ENCODE peak calls at places on chromosomes 3 and 15, in five cellular contexts. A, I, Y, Z and G are unnamed samples.

GRCh38 chr15:60869851-60870250 is 359.3 kb downstream of the RORA start:
- DNase-seq in A (no peak), I (no peak), Y (no peak), Z (no peak), G (no peak)

GRCh38 chr15:77035584-77035983 is 35.3 kb downstream of the TSPAN3 start:
- DNase-seq in A (no peak), I (no peak), Y (no peak), Z (peak; percentile 10), G (no peak)

GRCh38 chr3:136247855-136248254 is 2.3 kb upstream of the PCCB start:
- DNase-seq in A (no peak), I (no peak), Y (no peak), Z (no peak), G (no peak)

GRCh38 chr15:68210821-68211655 is 5.9 kb upstream of the CALML4 start:
- DNase-seq in A (peak; percentile 73), I (peak; percentile 71), Y (no peak), Z (peak; percentile 63), G (peak; percentile 35)

GRCh38 chr3:198113219-198114053 is 153.4 kb downstream of the LMLN start:
- DNase-seq in A (peak; percentile 28), I (peak; percentile 63), Y (no peak), Z (peak; percentile 36), G (no peak)

GRCh38 chr15:65245096-65245849 is 34.0 kb upstream of the CILP start:
- DNase-seq in A (peak; percentile 88), I (no peak), Y (no peak), Z (peak; percentile 65), G (no peak)

GRCh38 chr3:64518950-64519349 is 168.8 kb downstream of the ADAMTS9 start:
- DNase-seq in A (peak; percentile 81), I (no peak), Y (no peak), Z (no peak), G (no peak)

GRCh38 chr3:133891662-133892389 is 3.9 kb downstream of the RAB6B start:
- DNase-seq in A (no peak), I (no peak), Y (no peak), Z (no peak), G (no peak)

GRCh38 chr3:37082317-37082716 is 89.0 kb downstream of the MLH1 start:
- DNase-seq in A (no peak), I (no peak), Y (no peak), Z (no peak), G (no peak)

GRCh38 chr15:25437751-25438600 is 848 bp downstream of the UBE3A start:
- DNase-seq in A (peak; percentile 85), I (peak; percentile 77), Y (no peak), Z (peak; percentile 74), G (peak; percentile 51)

GRCh38 chr3:71443332-71443731 is 140.2 kb downstream of the FOXP1 start:
- DNase-seq in A (no peak), I (no peak), Y (no peak), Z (peak; percentile 32), G (no peak)

GRCh38 chr15:40878785-40879184 is 4.8 kb upstream of the RHOV start:
- DNase-seq in A (peak; percentile 66), I (no peak), Y (no peak), Z (peak; percentile 39), G (peak; percentile 56)

GRCh38 chr3:50245251-50245745 is 9.3 kb downstream of the GNAI2 start:
- DNase-seq in A (no peak), I (no peak), Y (no peak), Z (no peak), G (no peak)
- H3K4me3 ChIP-seq in A (peak overlapping the region; percentile 62), I (peak overlapping the region; percentile 52), Y (no peak overlapping the region), Z (peak overlapping the region; percentile 49), G (no peak overlapping the region)

DNA sequence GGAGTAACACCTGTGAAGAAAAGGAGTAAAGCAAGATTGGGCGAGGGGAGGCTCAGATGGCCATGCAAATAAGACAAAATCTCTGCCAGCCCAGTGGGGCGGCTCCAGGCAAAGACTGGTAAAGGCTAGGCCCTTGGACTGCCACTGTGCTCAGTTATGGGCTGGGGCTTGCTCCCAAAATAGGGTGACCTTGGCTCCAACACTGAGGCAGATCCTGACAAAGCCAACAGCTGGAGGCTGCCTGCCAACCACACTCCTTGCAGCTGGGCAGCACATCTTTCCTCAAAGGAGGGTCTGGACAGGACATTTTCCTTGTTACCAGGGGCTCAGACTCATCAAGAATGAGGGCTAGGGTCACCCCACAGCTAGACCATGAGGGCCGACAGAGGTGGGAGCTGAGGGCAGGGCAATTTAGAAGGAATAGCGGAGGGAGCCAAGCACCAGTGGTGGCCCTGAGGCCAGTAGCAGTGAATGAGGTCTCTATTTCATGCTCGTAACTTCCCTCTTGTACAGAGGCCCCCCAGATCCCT is 86.1 kb downstream of the CHRD start:
- DNase-seq in A (peak; percentile 10), I (no peak), Y (no peak), Z (no peak), G (no peak)
- H3K4me3 ChIP-seq in A (no peak overlapping the region), I (no peak overlapping the region), Y (no peak overlapping the region), Z (no peak overlapping the region), G (no peak overlapping the region)

GRCh38 chr3:73727117-73727802 is 102.5 kb upstream of the PDZRN3 start:
- DNase-seq in A (peak; percentile 91), I (no peak), Y (no peak), Z (no peak), G (peak; percentile 11)
- H3K4me3 ChIP-seq in A (peak overlapping the region; percentile 26), I (no peak overlapping the region), Y (no peak overlapping the region), Z (no peak overlapping the region), G (no peak overlapping the region)

GRCh38 chr3:35524851-35525250 is 114.5 kb upstream of the ARPP21 start:
- DNase-seq in A (no peak), I (no peak), Y (no peak), Z (no peak), G (no peak)

GRCh38 chr3:35528728-35529127 is 110.6 kb upstream of the ARPP21 start:
- DNase-seq in A (no peak), I (no peak), Y (no peak), Z (no peak), G (no peak)

GRCh38 chr3:35523838-35524237 is 115.5 kb upstream of the ARPP21 start:
- DNase-seq in A (no peak), I (no peak), Y (no peak), Z (no peak), G (no peak)

DNA sequence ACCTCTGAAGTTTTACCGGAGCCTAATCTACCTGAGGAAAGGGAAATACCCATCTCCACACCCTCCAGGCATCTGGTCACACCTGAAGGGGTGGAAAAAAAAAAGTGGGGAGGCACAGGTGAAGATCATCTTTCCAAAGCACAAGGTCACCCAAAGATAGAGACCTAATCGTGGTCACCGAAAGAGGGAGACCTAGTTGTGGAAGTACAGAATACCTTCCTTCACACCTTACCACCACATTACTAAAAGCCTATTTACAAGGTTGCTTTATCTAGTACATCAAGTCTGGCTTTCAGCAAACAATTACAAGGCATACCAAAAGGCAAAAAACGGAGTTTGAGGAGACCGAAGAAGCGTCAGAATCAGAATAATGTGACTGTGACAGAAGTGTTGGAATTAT is 110.0 kb upstream of the ARPP21 start:
- DNase-seq in A (no peak), I (no peak), Y (no peak), Z (no peak), G (no peak)
- H3K4me3 ChIP-seq in A (no peak overlapping the region), I (no peak overlapping the region), Y (no peak overlapping the region), Z (no peak overlapping the region), G (no peak overlapping the region)